ENCODE peak calls at places on chromosome 5, in four cellular contexts. T is T follicular helper cell, I is neural progenitor cell, M is brain microvascular endothelial cell. N is an unnamed sample.

GRCh38 chr5:51990241-51990640 is 607.0 kb downstream of the ISL1 start:
- DNase-seq in T (no peak), I (no peak), M (no peak), N (no peak)

GRCh38 chr5:175288048-175288621 is 155.8 kb downstream of the DRD1 start:
- DNase-seq in T (no peak), I (no peak), M (peak), N (peak)

GRCh38 chr5:1781726-1782384 is 17.8 kb downstream of the MRPL36 start:
- DNase-seq in T (no peak), I (no peak), M (no peak), N (no peak)

GRCh38 chr5:151002250-151002649 is 18.1 kb upstream of the GPX3 start:
- DNase-seq in T (no peak), I (peak), M (peak), N (no peak)

GRCh38 chr5:112720576-112720975 is 17.1 kb upstream of the APC start:
- DNase-seq in T (no peak), I (no peak), M (no peak), N (no peak)

GRCh38 chr5:34822921-34823715 is 15.8 kb upstream of the TTC23L start:
- DNase-seq in T (no peak), I (no peak), M (no peak), N (no peak)

GRCh38 chr5:120630550-120630949 is 166.4 kb downstream of the PRR16 start:
- DNase-seq in T (no peak), I (no peak), M (no peak), N (no peak)

GRCh38 chr5:147101654-147102053 is 133.2 kb upstream of the STK32A start:
- DNase-seq in T (no peak), I (no peak), M (no peak), N (peak)

GRCh38 chr5:146426853-146427618 is 20.1 kb upstream of the TCERG1 start:
- DNase-seq in T (no peak), I (peak), M (peak), N (peak)

GRCh38 chr5:138654281-138654867 is 79.2 kb upstream of the HSPA9 start:
- DNase-seq in T (peak), I (no peak), M (peak), N (no peak)

GRCh38 chr5:124079062-124079461 is 567.1 kb downstream of the CSNK1G3 start:
- DNase-seq in T (no peak), I (no peak), M (no peak), N (no peak)

GRCh38 chr5:119355244-119355635 is 579 bp upstream of the TNFAIP8 start:
- DNase-seq in T (peak), I (peak), M (no peak), N (no peak)

N was measured in AG08396.